ENCODE peak calls at places on chromosomes 12 and 14, in eight cellular contexts. G, K, J, O, L, E, Z and X are unnamed samples.

GRCh38 chr12:122130150-122130549 is 43.9 kb downstream of the IL31 start:
- DNase-seq in G (no peak), K (no peak), J (no peak), O (no peak), L (no peak), E (no peak), Z (no peak), X (peak; percentile 90)

GRCh38 chr14:95508377-95508776 is 8.1 kb downstream of the SYNE3 start:
- DNase-seq in G (no peak), K (no peak), J (no peak), O (peak; percentile 6), L (no peak), E (no peak), Z (no peak), X (no peak)

GRCh38 chr12:46509135-46509534 is 136.6 kb upstream of the SLC38A2 start:
- DNase-seq in G (no peak), K (no peak), J (no peak), O (no peak), L (no peak), E (no peak), Z (no peak), X (no peak)

GRCh38 chr12:13463189-13463588 is 266.7 kb downstream of the EMP1 start:
- DNase-seq in G (no peak), K (no peak), J (no peak), O (no peak), L (no peak), E (no peak), Z (no peak), X (no peak)

GRCh38 chr14:55274760-55275159 is 3.5 kb downstream of the FBXO34 start:
- DNase-seq in G (no peak), K (no peak), J (no peak), O (no peak), L (no peak), E (no peak), Z (no peak), X (no peak)

GRCh38 chr12:4069046-4070010 is 196.1 kb upstream of the PARP11 start:
- DNase-seq in G (no peak), K (no peak), J (no peak), O (no peak), L (no peak), E (no peak), Z (no peak), X (no peak)

GRCh38 chr12:114406326-114407033 is 536 bp upstream of the TBX5 start:
- DNase-seq in G (no peak), K (no peak), J (no peak), O (no peak), L (no peak), E (no peak), Z (no peak), X (no peak)

GRCh38 chr12:124457287-124458219 is 109.9 kb downstream of the NCOR2 start:
- DNase-seq in G (no peak), K (no peak), J (peak; percentile 89), O (peak; percentile 71), L (peak; percentile 82), E (no peak), Z (peak; percentile 73), X (no peak)

GRCh38 chr12:65598688-65599087 is 225.6 kb upstream of the HMGA2 start:
- DNase-seq in G (no peak), K (no peak), J (no peak), O (no peak), L (no peak), E (no peak), Z (no peak), X (no peak)

GRCh38 chr12:65594373-65594772 is 229.9 kb upstream of the HMGA2 start:
- DNase-seq in G (no peak), K (no peak), J (no peak), O (no peak), L (no peak), E (no peak), Z (no peak), X (no peak)

GRCh38 chr12:65597527-65597926 is 226.8 kb upstream of the HMGA2 start:
- DNase-seq in G (no peak), K (no peak), J (no peak), O (no peak), L (no peak), E (no peak), Z (no peak), X (no peak)

GRCh38 chr12:65595016-65595560 is 229.2 kb upstream of the HMGA2 start:
- DNase-seq in G (no peak), K (no peak), J (no peak), O (no peak), L (no peak), E (no peak), Z (no peak), X (no peak)

GRCh38 chr12:65596514-65597010 is 227.7 kb upstream of the HMGA2 start:
- DNase-seq in G (no peak), K (no peak), J (no peak), O (no peak), L (no peak), E (no peak), Z (no peak), X (no peak)
- TF ChIP-seq POLR2A in G (no peak), K (no peak), J (no peak), O (no peak), L (no peak), E (no peak), Z (no peak), X (no peak)

GRCh38 chr14:22884721-22885523 is 1.9 kb downstream of the REM2 start:
- DNase-seq in G (no peak), K (no peak), J (no peak), O (no peak), L (no peak), E (peak; percentile 51), Z (no peak), X (no peak)

GRCh38 chr14:22885975-22886374 is 3.0 kb downstream of the REM2 start:
- DNase-seq in G (no peak), K (no peak), J (no peak), O (no peak), L (no peak), E (no peak), Z (no peak), X (no peak)

GRCh38 chr14:22882529-22883190 is 362 bp upstream of the REM2 start:
- DNase-seq in G (peak; percentile 59), K (no peak), J (no peak), O (peak; percentile 45), L (no peak), E (no peak), Z (peak; percentile 55), X (peak; percentile 43)

GRCh38 chr14:22882064-22882463 is 958 bp upstream of the REM2 start:
- DNase-seq in G (no peak), K (no peak), J (no peak), O (no peak), L (no peak), E (no peak), Z (no peak), X (no peak)

DNA sequence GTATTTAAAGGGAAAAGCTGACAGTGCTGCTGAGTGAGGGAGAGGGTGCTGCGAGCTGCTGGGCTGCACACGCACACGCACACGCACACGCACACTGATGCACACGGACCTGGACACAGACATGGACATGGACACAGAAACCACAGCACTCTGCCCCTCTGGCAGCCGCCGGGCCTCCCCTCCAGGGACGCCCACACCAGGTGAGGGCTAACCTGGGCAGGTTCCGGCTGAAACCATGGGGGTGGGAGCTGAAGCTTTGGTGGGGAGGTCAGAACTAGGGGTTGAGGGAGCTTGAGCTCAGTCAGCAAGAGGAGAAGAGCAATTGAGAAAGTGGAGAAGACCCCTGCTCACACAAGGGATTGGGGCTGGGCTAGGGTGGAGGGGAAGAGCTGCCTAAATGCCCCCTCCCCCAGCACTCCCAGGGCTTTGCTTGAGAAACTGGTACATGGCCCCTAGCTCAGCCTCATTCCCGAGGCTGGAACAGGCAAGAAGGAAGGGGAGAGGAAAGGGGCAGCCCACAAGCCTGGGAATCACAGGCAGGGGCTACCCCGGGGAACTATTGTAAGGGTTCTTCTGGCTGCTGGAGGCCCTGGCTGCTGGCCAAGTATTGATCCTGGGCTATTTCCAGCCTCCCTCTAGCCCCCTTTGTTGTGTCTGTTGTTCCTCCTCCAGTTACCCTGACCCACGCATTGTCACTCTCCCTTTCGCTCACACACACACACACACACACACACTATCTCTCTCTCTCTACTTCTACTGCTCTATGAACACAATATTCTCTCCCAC is at the start of gene REM2:
- DNase-seq in G (no peak), K (no peak), J (no peak), O (no peak), L (no peak), E (no peak), Z (no peak), X (no peak)
- TF ChIP-seq POLR2A in G (no peak), K (no peak), J (no peak), O (no peak), L (no peak), E (no peak), Z (no peak), X (no peak)

GRCh38 chr12:109064143-109064542 is 11.8 kb downstream of the USP30 start:
- DNase-seq in G (no peak), K (no peak), J (no peak), O (no peak), L (no peak), E (no peak), Z (no peak), X (no peak)
- TF ChIP-seq POLR2A in G (no peak), K (no peak), J (no peak), O (no peak), L (no peak), E (no peak), Z (no peak), X (no peak)

GRCh38 chr12:108561852-108562347 is 496 bp upstream of the ISCU start:
- DNase-seq in G (no peak), K (no peak), J (no peak), O (no peak), L (no peak), E (no peak), Z (no peak), X (no peak)

GRCh38 chr12:108563804-108564151 is 1.4 kb downstream of the ISCU start:
- DNase-seq in G (no peak), K (no peak), J (no peak), O (no peak), L (no peak), E (no peak), Z (no peak), X (no peak)

GRCh38 chr12:108564724-108565123 is 2.3 kb downstream of the ISCU start:
- DNase-seq in G (no peak), K (no peak), J (no peak), O (no peak), L (no peak), E (no peak), Z (no peak), X (no peak)

GRCh38 chr12:108562348-108563134 is at the start of gene ISCU:
- DNase-seq in G (peak; percentile 98), K (peak; percentile 93), J (peak; percentile 93), O (peak; percentile 97), L (peak; percentile 95), E (peak; percentile 99), Z (peak; percentile 99), X (peak; percentile 78)

DNA sequence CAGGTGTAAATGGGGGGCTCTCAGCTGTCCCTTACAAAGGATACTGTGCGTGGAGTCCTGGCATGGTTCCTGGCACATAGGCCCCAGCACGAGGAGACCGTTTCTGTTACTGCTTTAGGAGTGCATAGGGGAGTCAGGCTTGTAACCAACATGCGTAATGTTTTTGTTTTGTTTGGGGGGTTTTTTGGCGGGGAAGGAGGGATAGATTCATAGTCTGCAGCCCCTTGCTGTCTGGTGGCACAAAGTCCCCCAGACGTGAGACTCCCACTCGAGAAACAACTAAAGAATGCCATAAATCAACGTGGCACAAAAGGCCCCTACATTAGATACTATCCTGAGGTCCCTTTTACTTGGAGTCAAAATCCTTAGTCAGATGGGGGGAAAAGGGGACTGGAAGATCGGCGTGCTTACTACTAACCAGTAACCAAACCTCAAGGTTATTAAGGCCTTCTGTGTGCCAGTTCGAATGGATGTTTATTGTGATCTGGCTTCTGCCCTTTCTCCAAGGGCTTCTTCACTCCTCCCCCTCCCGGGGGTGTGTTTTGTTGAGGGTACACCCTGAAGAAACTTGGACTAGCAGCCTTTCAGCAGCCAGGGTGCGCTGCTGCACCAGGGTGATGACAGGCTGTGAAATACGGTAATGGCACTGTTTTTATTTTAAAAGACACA is 873 bp downstream of the ISCU start:
- DNase-seq in G (peak; percentile 73), K (peak; percentile 97), J (peak; percentile 82), O (peak; percentile 90), L (peak; percentile 78), E (peak; percentile 80), Z (peak; percentile 92), X (peak; percentile 79)
- TF ChIP-seq POLR2A in G (no peak), K (no peak), J (no peak), O (no peak), L (no peak), E (peak; percentile 62), Z (peak; percentile 81), X (no peak)